ENCODE peak calls at places on chromosome 1, in four cellular contexts. T is Kasumi-1; M is stimulated activated naive CD4-positive, alpha-beta T cell treated with Interleukin-2 at 50 U/mL for 16 hours; B is heart left ventricle. W is an unnamed sample.

GRCh38 chr1:16276302-16277020 is 39.5 kb upstream of the CPLANE2 start:
- DNase-seq in T (no peak), M (no peak), B (no peak), W (no peak)

GRCh38 chr1:53139911-53140310 is 2.5 kb downstream of the SLC1A7 start:
- DNase-seq in T (no peak), M (no peak), B (no peak), W (no peak)

GRCh38 chr1:8541961-8542521 is 224.1 kb downstream of the SLC45A1 start:
- DNase-seq in T (no peak), M (no peak), B (no peak), W (no peak)

GRCh38 chr1:33021567-33022431 is 14.9 kb downstream of the AK2 start:
- DNase-seq in T (no peak), M (no peak), B (no peak), W (no peak)

GRCh38 chr1:21901473-21901847 is 35.6 kb downstream of the HSPG2 start:
- DNase-seq in T (no peak), M (no peak), B (peak; percentile 61), W (no peak)

GRCh38 chr1:154430903-154431302 is 25.8 kb downstream of the IL6R start:
- DNase-seq in T (no peak), M (no peak), B (no peak), W (no peak)

GRCh38 chr1:113399063-113399583 is 8.8 kb downstream of the MAGI3 start:
- DNase-seq in T (no peak), M (no peak), B (no peak), W (no peak)

GRCh38 chr1:177021741-177022140 is 142.8 kb downstream of the ASTN1 start:
- DNase-seq in T (no peak), M (no peak), B (no peak), W (no peak)

GRCh38 chr1:155983191-155984023 is 5.1 kb upstream of the ARHGEF2 start:
- DNase-seq in T (no peak), M (no peak), B (peak; percentile 83), W (peak; percentile 58)

GRCh38 chr1:235775461-235775860 is 91.2 kb downstream of the LYST start:
- DNase-seq in T (no peak), M (no peak), B (no peak), W (no peak)

GRCh38 chr1:13965770-13966398 is 265.9 kb downstream of the PRDM2 start:
- DNase-seq in T (peak; percentile 22), M (no peak), B (peak; percentile 29), W (peak; percentile 54)

GRCh38 chr1:226665505-226666163 is 73.4 kb downstream of the ITPKB start:
- DNase-seq in T (no peak), M (no peak), B (no peak), W (no peak)

GRCh38 chr1:59669752-59670312 is 144.9 kb upstream of the HOOK1 start:
- DNase-seq in T (no peak), M (no peak), B (peak; percentile 24), W (no peak)

GRCh38 chr1:41493117-41493536 is 8.6 kb upstream of the EDN2 start:
- DNase-seq in T (no peak), M (no peak), B (no peak), W (peak; percentile 94)

GRCh38 chr1:57024855-57025254 is 59.0 kb upstream of the C8B start:
- DNase-seq in T (no peak), M (no peak), B (no peak), W (no peak)